ENCODE peak calls at places on chromosome X, in ten cellular contexts. One of them, this sample, is unnamed.

GRCh38 chrX:134634691-134635090 is 23.6 kb downstream of the PLAC1 start:
- DNase-seq in kidney epithelial cell: no peak
- DNase-seq in NCI-H1105 treated with DMSO at 0.1 percent for 48 hours: no peak
- DNase-seq in NCI-H1436: no peak
- DNase-seq in GDM1: no peak
- DNase-seq in stimulated activated CD4-positive, alpha-beta T cell treated with anti-CD3 and anti-CD28 coated beads, Interleukin-4, amount 100 ng/mL, for 1 hour: no peak
- DNase-seq in NCI-H146: no peak
- DNase-seq in anterior cingulate cortex: no peak
- DNase-seq in upper lobe of right lung: no peak
- DNase-seq in glomerular endothelial cell: no peak
- DNase-seq in this sample: no peak

GRCh38 chrX:45788941-45789348 is 588.3 kb upstream of the DIPK2B start:
- DNase-seq in kidney epithelial cell: no peak
- DNase-seq in NCI-H1105 treated with DMSO at 0.1 percent for 48 hours: no peak
- DNase-seq in NCI-H1436: no peak
- DNase-seq in GDM1: no peak
- DNase-seq in stimulated activated CD4-positive, alpha-beta T cell treated with anti-CD3 and anti-CD28 coated beads, Interleukin-4, amount 100 ng/mL, for 1 hour: no peak
- DNase-seq in NCI-H146: no peak
- DNase-seq in anterior cingulate cortex: no peak
- DNase-seq in upper lobe of right lung: peak
- DNase-seq in glomerular endothelial cell: no peak
- DNase-seq in this sample: peak

GRCh38 chrX:71098302-71098701 is 2.7 kb downstream of the FOXO4 start:
- DNase-seq in kidney epithelial cell: no peak
- DNase-seq in NCI-H1105 treated with DMSO at 0.1 percent for 48 hours: peak
- DNase-seq in NCI-H1436: peak
- DNase-seq in GDM1: peak
- DNase-seq in stimulated activated CD4-positive, alpha-beta T cell treated with anti-CD3 and anti-CD28 coated beads, Interleukin-4, amount 100 ng/mL, for 1 hour: peak
- DNase-seq in NCI-H146: peak
- DNase-seq in anterior cingulate cortex: peak
- DNase-seq in upper lobe of right lung: peak
- DNase-seq in glomerular endothelial cell: no peak
- DNase-seq in this sample: peak

GRCh38 chrX:11672213-11672612 is 6.5 kb upstream of the ARHGAP6 start:
- DNase-seq in kidney epithelial cell: no peak
- DNase-seq in NCI-H1105 treated with DMSO at 0.1 percent for 48 hours: no peak
- DNase-seq in NCI-H1436: no peak
- DNase-seq in GDM1: no peak
- DNase-seq in stimulated activated CD4-positive, alpha-beta T cell treated with anti-CD3 and anti-CD28 coated beads, Interleukin-4, amount 100 ng/mL, for 1 hour: no peak
- DNase-seq in NCI-H146: no peak
- DNase-seq in anterior cingulate cortex: no peak
- DNase-seq in upper lobe of right lung: no peak
- DNase-seq in glomerular endothelial cell: no peak
- DNase-seq in this sample: no peak

GRCh38 chrX:135437867-135438733 is 16.4 kb downstream of the SMIM10L2A start:
- DNase-seq in kidney epithelial cell: no peak
- DNase-seq in NCI-H1105 treated with DMSO at 0.1 percent for 48 hours: no peak
- DNase-seq in NCI-H1436: no peak
- DNase-seq in GDM1: peak
- DNase-seq in stimulated activated CD4-positive, alpha-beta T cell treated with anti-CD3 and anti-CD28 coated beads, Interleukin-4, amount 100 ng/mL, for 1 hour: no peak
- DNase-seq in NCI-H146: no peak
- DNase-seq in anterior cingulate cortex: no peak
- DNase-seq in upper lobe of right lung: peak
- DNase-seq in glomerular endothelial cell: no peak
- DNase-seq in this sample: no peak

GRCh38 chrX:65601530-65602281 is 65.7 kb upstream of the MSN start:
- DNase-seq in kidney epithelial cell: no peak
- DNase-seq in NCI-H1105 treated with DMSO at 0.1 percent for 48 hours: no peak
- DNase-seq in NCI-H1436: no peak
- DNase-seq in GDM1: peak
- DNase-seq in stimulated activated CD4-positive, alpha-beta T cell treated with anti-CD3 and anti-CD28 coated beads, Interleukin-4, amount 100 ng/mL, for 1 hour: no peak
- DNase-seq in NCI-H146: no peak
- DNase-seq in anterior cingulate cortex: peak
- DNase-seq in upper lobe of right lung: peak
- DNase-seq in glomerular endothelial cell: peak
- DNase-seq in this sample: peak

GRCh38 chrX:122866527-122866926 is 317.6 kb upstream of the GRIA3 start:
- DNase-seq in kidney epithelial cell: peak
- DNase-seq in NCI-H1105 treated with DMSO at 0.1 percent for 48 hours: no peak
- DNase-seq in NCI-H1436: no peak
- DNase-seq in GDM1: no peak
- DNase-seq in stimulated activated CD4-positive, alpha-beta T cell treated with anti-CD3 and anti-CD28 coated beads, Interleukin-4, amount 100 ng/mL, for 1 hour: no peak
- DNase-seq in NCI-H146: no peak
- DNase-seq in anterior cingulate cortex: no peak
- DNase-seq in upper lobe of right lung: no peak
- DNase-seq in glomerular endothelial cell: peak
- DNase-seq in this sample: peak

GRCh38 chrX:40975951-40976350 is 109.3 kb upstream of the USP9X start:
- DNase-seq in kidney epithelial cell: no peak
- DNase-seq in NCI-H1105 treated with DMSO at 0.1 percent for 48 hours: no peak
- DNase-seq in NCI-H1436: no peak
- DNase-seq in GDM1: no peak
- DNase-seq in stimulated activated CD4-positive, alpha-beta T cell treated with anti-CD3 and anti-CD28 coated beads, Interleukin-4, amount 100 ng/mL, for 1 hour: no peak
- DNase-seq in NCI-H146: no peak
- DNase-seq in anterior cingulate cortex: no peak
- DNase-seq in upper lobe of right lung: no peak
- DNase-seq in glomerular endothelial cell: no peak
- DNase-seq in this sample: no peak

GRCh38 chrX:27591938-27592337 is 1.8 kb downstream of the DCAF8L2 start:
- DNase-seq in kidney epithelial cell: no peak
- DNase-seq in NCI-H1105 treated with DMSO at 0.1 percent for 48 hours: no peak
- DNase-seq in NCI-H1436: no peak
- DNase-seq in GDM1: no peak
- DNase-seq in stimulated activated CD4-positive, alpha-beta T cell treated with anti-CD3 and anti-CD28 coated beads, Interleukin-4, amount 100 ng/mL, for 1 hour: no peak
- DNase-seq in NCI-H146: no peak
- DNase-seq in anterior cingulate cortex: no peak
- DNase-seq in upper lobe of right lung: no peak
- DNase-seq in glomerular endothelial cell: no peak
- DNase-seq in this sample: no peak

This sample was measured in endothelial cell of umbilical vein.